ENCODE peak calls at places on chromosome X, in eight cellular contexts. X, B, U, Y, O, S, I and A are unnamed samples.
A peak's percentile ranks its signal among the peaks of the same experiment; 100 is the strongest.

GRCh38 chrX:107742754-107743191 is 32.8 kb downstream of the TSC22D3 start:
- DNase-seq in Y (no peak), I (no peak), O (no peak), U (no peak), S (no peak), X (no peak), B (no peak), A (peak; percentile 42)

GRCh38 chrX:20267924-20268701 is 1.4 kb upstream of the RPS6KA3 start:
- DNase-seq in Y (no peak), B (no peak), S (peak; percentile 86), O (peak; percentile 63), I (peak; percentile 74), X (no peak), U (peak; percentile 56), A (peak; percentile 59)

GRCh38 chrX:154136627-154137161 is 7.3 kb upstream of the OPN1LW start:
- DNase-seq in O (peak; percentile 85), Y (peak; percentile 83), U (peak; percentile 89), B (no peak), X (peak; percentile 45), I (peak; percentile 79), S (peak; percentile 87), A (peak; percentile 69)

GRCh38 chrX:150234126-150234525 is 129.0 kb upstream of the MAMLD1 start:
- DNase-seq in B (no peak), U (no peak), I (no peak), Y (no peak), X (no peak), S (no peak), O (no peak), A (no peak)

GRCh38 chrX:50049228-50049627 is 126.8 kb downstream of the CLCN5 start:
- DNase-seq in O (no peak), X (no peak), B (no peak), Y (no peak), U (no peak), I (no peak), S (no peak), A (no peak)

GRCh38 chrX:46662188-46662587 is 88.6 kb downstream of the CHST7 start:
- DNase-seq in X (no peak), S (no peak), Y (no peak), B (no peak), O (no peak), I (no peak), U (peak; percentile 22), A (no peak)

GRCh38 chrX:73877687-73878086 is 314.7 kb downstream of the CHIC1 start:
- DNase-seq in X (no peak), I (no peak), B (no peak), Y (no peak), U (no peak), S (no peak), O (no peak), A (no peak)

GRCh38 chrX:149641432-149641831 is 9.8 kb upstream of the TMEM185A start:
- DNase-seq in U (no peak), B (no peak), I (no peak), O (no peak), Y (no peak), S (no peak), X (no peak), A (no peak)

GRCh38 chrX:75273483-75273882 is 402 bp upstream of the UPRT start:
- DNase-seq in Y (peak; percentile 44), U (no peak), O (no peak), I (no peak), X (no peak), B (no peak), S (no peak), A (no peak)

GRCh38 chrX:37712458-37712857 is 26.9 kb downstream of the XK start:
- DNase-seq in Y (no peak), U (no peak), X (no peak), S (no peak), B (no peak), I (no peak), O (no peak), A (no peak)

GRCh38 chrX:129963729-129964128 is 18.7 kb upstream of the BCORL1 start:
- DNase-seq in O (no peak), I (no peak), X (no peak), S (no peak), U (no peak), B (no peak), Y (no peak), A (no peak)

GRCh38 chrX:154458954-154459829 is 1.1 kb downstream of the PLXNA3 start:
- DNase-seq in X (no peak), O (no peak), U (peak; percentile 70), S (no peak), B (no peak), I (no peak), Y (no peak), A (peak; percentile 42)

GRCh38 chrX:13938053-13938765 is 91.5 kb downstream of the GEMIN8 start:
- DNase-seq in U (peak; percentile 82), S (no peak), O (peak; percentile 67), B (no peak), I (peak; percentile 82), X (no peak), Y (no peak), A (peak; percentile 40)

DNA sequence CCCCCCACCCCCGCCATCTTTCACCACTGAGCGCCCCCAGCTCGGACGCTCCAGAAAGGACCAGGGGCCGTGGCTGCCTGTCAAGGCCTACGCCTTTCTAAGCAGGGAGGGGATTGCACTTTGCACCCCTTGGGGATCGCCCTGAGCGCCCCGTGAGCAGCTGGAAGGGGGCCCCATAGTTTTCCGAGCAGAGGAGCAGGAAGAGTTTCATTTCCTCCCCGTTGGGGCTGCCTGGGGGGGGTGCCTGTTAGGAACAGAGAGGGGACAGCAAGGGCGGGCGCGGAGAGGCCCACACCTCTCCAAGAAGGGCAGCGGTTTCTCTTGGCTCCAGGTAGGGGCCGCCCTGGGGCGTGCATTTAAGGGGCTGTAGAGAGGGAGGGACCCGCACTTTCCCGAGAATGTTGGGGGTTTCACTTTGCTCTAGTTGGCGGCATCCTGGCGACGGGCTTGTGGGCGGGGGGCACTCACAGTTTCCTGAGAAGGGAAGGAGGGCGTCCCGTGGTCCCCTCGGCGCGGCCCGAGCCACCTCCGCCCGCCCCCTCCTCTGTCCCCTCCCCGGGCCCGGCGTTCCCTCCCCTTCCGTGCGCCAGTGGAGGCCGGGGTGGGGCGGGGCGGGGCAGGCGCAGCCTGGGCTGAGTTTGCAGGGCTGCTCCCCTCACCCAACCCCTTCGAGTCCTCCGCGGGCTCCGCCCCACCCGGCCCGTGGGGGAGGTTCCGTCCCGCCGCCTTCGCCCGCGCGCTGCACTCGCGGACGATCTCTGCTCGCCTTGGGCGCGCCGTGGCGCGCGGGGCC is 82.3 kb upstream of the CD99 start:
- DNase-seq in X (peak; percentile 72), Y (peak; percentile 88), U (peak; percentile 86), S (peak; percentile 91), B (peak; percentile 95), I (peak; percentile 92), O (peak; percentile 84), A (peak; percentile 89)
- TF ChIP-seq EP300 in X (no peak), Y (no peak), U (no peak), S (no peak), B (no peak), I (no peak), O (no peak), A (no peak)

GRCh38 chrX:39718951-39719350 is 378.8 kb downstream of the BCOR start:
- DNase-seq in S (no peak), B (no peak), I (no peak), X (no peak), Y (no peak), O (no peak), U (no peak), A (no peak)
- TF ChIP-seq POLR2AphosphoS5 in S (no peak), B (no peak), I (no peak), X (no peak), Y (no peak), O (no peak), U (no peak), A (no peak)

GRCh38 chrX:54359408-54359807 is 1.6 kb upstream of the WNK3 start:
- DNase-seq in U (no peak), X (no peak), I (no peak), O (no peak), S (no peak), Y (no peak), B (no peak), A (no peak)

GRCh38 chrX:54357414-54358377 is at the start of gene WNK3:
- DNase-seq in Y (no peak), U (peak; percentile 86), O (peak; percentile 80), X (peak; percentile 0), B (peak; percentile 92), I (peak; percentile 75), S (peak; percentile 92), A (peak; percentile 63)

GRCh38 chrX:54352677-54353076 is 5.2 kb downstream of the WNK3 start:
- DNase-seq in O (no peak), U (no peak), S (no peak), B (no peak), Y (no peak), X (no peak), I (no peak), A (no peak)

DNA sequence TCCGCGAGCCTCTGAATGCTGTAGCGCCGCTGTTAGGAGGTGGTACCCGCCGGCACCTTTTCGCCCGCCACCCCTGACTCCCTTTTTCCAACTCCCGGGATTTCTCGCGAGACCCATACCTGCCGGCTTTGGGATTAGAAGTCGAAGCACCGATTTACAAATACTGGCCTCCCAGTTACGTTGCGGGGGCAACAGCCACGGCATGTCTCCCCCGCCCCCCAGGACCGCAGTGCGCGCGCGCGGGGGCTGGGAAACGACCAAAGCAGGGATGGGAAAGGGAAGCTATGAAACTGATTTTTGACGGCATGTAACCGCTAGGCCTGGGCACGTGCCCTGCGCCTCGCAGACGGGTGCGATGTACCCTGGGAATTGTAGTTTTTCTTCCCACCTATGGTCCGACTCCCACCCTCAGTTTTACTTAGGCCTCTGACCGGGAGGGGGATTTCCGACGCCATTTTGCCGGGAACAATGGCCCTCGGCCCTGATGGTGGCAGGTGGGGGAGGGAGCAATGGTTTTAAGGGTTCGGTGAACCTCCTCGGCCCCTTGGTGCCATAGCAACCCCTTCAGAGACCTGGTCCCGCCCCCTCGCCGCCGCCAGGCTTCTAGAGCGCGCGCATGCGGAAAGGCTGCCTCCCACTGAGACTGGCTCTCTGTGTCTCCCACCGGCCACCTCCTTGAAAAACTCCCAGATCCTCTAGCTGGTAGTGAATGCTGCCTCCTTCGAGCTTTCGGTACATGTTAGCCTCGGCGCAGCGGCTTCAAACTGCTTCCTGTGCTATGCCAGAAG is 772 bp upstream of the WNK3 start:
- DNase-seq in Y (no peak), S (peak; percentile 69), U (peak; percentile 71), I (peak; percentile 71), O (peak; percentile 81), X (no peak), B (no peak), A (no peak)
- TF ChIP-seq EP300 in Y (no peak), S (no peak), U (no peak), I (no peak), O (no peak), X (no peak), B (no peak), A (no peak)

GRCh38 chrX:1685460-1685859 is 70.6 kb downstream of the ASMT start:
- DNase-seq in S (no peak), B (peak; percentile 24), U (no peak), O (no peak), Y (no peak), X (no peak), I (no peak), A (no peak)

GRCh38 chrX:1686642-1687041 is 71.8 kb downstream of the ASMT start:
- DNase-seq in Y (no peak), X (no peak), B (peak; percentile 37), S (no peak), O (peak; percentile 6), I (no peak), U (no peak), A (no peak)

GRCh38 chrX:1676866-1677265 is 62.0 kb downstream of the ASMT start:
- DNase-seq in Y (no peak), X (no peak), S (no peak), O (no peak), I (peak; percentile 63), B (no peak), U (no peak), A (no peak)

GRCh38 chrX:1679238-1679637 is 64.4 kb downstream of the ASMT start:
- DNase-seq in S (no peak), I (no peak), X (no peak), Y (no peak), O (no peak), U (no peak), B (peak; percentile 60), A (no peak)

GRCh38 chrX:1681439-1681838 is 66.6 kb downstream of the ASMT start:
- DNase-seq in I (no peak), X (no peak), Y (no peak), S (no peak), B (no peak), O (no peak), U (no peak), A (no peak)
- TF ChIP-seq POLR2AphosphoS5 in I (no peak), X (no peak), Y (no peak), S (no peak), B (no peak), O (no peak), U (no peak), A (no peak)